ENCODE peak calls at places on chromosome 12, in five cellular contexts. O is brain microvascular endothelial cell, H is AG10803, A is neural progenitor cell, N is hepatocyte. T is an unnamed sample.

GRCh38 chr12:79344855-79345840 is 345.6 kb downstream of the PAWR start:
- DNase-seq in H (peak), A (peak), N (peak), O (peak), T (peak)

GRCh38 chr12:104863549-104863948 is 94.5 kb downstream of the SLC41A2 start:
- DNase-seq in N (no peak), O (no peak), H (peak), A (no peak), T (peak)

GRCh38 chr12:31204995-31205582 is 120.9 kb downstream of the SINHCAF start:
- DNase-seq in A (no peak), H (peak), N (no peak), O (peak), T (peak)

GRCh38 chr12:52221912-52222457 is 11.1 kb upstream of the KRT7 start:
- DNase-seq in H (peak), A (peak), N (peak), O (peak), T (peak)

GRCh38 chr12:124640096-124640495 is 72.7 kb upstream of the NCOR2 start:
- DNase-seq in N (no peak), O (peak), H (peak), A (no peak), T (peak)

GRCh38 chr12:75747572-75747995 is 236.2 kb upstream of the KRR1 start:
- DNase-seq in A (no peak), O (peak), H (peak), N (no peak), T (peak)

GRCh38 chr12:120439646-120440247 is 1.8 kb downstream of the COX6A1 start:
- DNase-seq in O (peak), A (peak), H (peak), N (peak), T (peak)

GRCh38 chr12:19799216-19799615 is 359.9 kb downstream of the AEBP2 start:
- DNase-seq in A (no peak), O (peak), N (no peak), H (no peak), T (peak)

GRCh38 chr12:65882504-65882903 is 58.2 kb downstream of the HMGA2 start:
- DNase-seq in H (peak), A (no peak), N (no peak), O (no peak), T (no peak)

GRCh38 chr12:116434155-116435065 is 124.8 kb upstream of the MAP1LC3B2 start:
- DNase-seq in O (peak), A (peak), H (peak), N (peak), T (peak)

GRCh38 chr12:123064885-123065619 is 84.6 kb downstream of the ARL6IP4 start:
- DNase-seq in N (no peak), A (no peak), O (no peak), H (no peak), T (no peak)
- TF ChIP-seq CTCF in N (no peak), A (no peak), O (no peak), H (no peak), T (no peak)

DNA sequence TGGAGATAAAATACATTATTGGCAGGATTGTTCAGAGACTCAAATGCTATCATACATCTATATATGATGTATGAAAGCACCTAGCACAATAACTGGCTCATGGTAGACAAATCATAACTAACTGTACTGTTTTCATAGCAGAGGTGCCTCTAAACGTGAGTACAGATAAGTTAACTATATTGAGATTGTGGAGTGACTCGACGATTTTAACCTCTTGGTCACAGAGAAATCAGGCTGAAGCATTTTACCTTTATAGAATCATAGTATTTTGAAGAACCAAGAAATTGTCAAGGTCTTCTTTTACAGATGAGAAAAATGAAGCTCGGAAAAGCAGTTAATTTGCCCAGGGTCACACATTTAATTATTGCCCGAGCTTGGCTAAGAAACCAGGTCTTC is 666 bp upstream of the DERA start:
- DNase-seq in H (no peak), N (no peak), O (no peak), A (no peak), T (no peak)
- H3K4me3 ChIP-seq in H (peak), N (no peak), O (no peak), A (peak), T (peak)

GRCh38 chr12:41269056-41269455 is 80.9 kb downstream of the PDZRN4 start:
- DNase-seq in O (no peak), N (no peak), H (no peak), A (no peak), T (no peak)

GRCh38 chr12:41264281-41264680 is 76.2 kb downstream of the PDZRN4 start:
- DNase-seq in O (no peak), H (no peak), N (no peak), A (no peak), T (peak)
- TF ChIP-seq CTCF in O (peak), H (peak), N (peak), A (peak), T (no peak)

GRCh38 chr12:112116232-112117060 is 7.9 kb upstream of the NAA25 start:
- DNase-seq in N (peak), A (peak), H (peak), O (peak), T (peak)
- H3K4me3 ChIP-seq in N (no peak), A (peak), H (no peak), O (peak), T (no peak)

DNA sequence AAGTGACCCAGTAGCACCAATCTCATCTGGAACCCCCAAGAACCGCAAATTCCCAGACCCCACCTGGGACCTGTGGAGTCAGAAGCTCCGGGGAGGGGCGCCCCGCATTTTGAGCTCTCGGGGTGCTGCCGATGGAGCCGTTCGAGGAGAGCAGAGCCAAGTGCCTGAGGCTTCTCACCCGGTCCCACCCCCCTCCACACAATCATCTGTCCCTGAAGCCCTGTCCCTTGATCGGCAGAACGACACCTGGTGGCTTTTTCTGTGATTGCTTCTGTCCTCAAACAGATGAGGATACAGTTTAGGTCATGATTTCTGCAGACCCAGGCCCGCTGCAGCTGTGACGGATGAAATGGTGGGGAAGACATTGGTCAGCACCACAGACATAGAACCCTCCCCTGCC is 74.7 kb downstream of the NOC4L start:
- DNase-seq in O (no peak), H (no peak), N (no peak), A (peak), T (no peak)
- TF ChIP-seq CTCF in O (peak), H (peak), N (peak), A (peak), T (peak)